ENCODE peak calls at places on chromosomes 5 and 9, in five cellular contexts. One of them, this sample, is unnamed.

GRCh38 chr9:77946969-77947368 is 84.6 kb downstream of the GNAQ start:
- DNase-seq in stomach: peak; percentile 48
- DNase-seq in activated naive CD8-positive, alpha-beta T cell treated with anti-CD3 and anti-CD28 coated beads for 36 hours: no peak
- DNase-seq in AG09309: no peak
- DNase-seq in T47D: peak; percentile 47
- DNase-seq in this sample: no peak

GRCh38 chr5:56095579-56096102 is 100.9 kb upstream of the IL6ST start:
- DNase-seq in stomach: no peak
- DNase-seq in activated naive CD8-positive, alpha-beta T cell treated with anti-CD3 and anti-CD28 coated beads for 36 hours: no peak
- DNase-seq in AG09309: no peak
- DNase-seq in T47D: no peak
- DNase-seq in this sample: no peak

GRCh38 chr9:100911273-100911672 is 117.3 kb upstream of the PLPPR1 start:
- DNase-seq in stomach: no peak
- DNase-seq in activated naive CD8-positive, alpha-beta T cell treated with anti-CD3 and anti-CD28 coated beads for 36 hours: no peak
- DNase-seq in AG09309: no peak
- DNase-seq in T47D: no peak
- DNase-seq in this sample: no peak

GRCh38 chr5:74127377-74128338 is 501.7 kb downstream of the ARHGEF28 start:
- DNase-seq in stomach: no peak
- DNase-seq in activated naive CD8-positive, alpha-beta T cell treated with anti-CD3 and anti-CD28 coated beads for 36 hours: no peak
- DNase-seq in AG09309: no peak
- DNase-seq in T47D: peak; percentile 65
- DNase-seq in this sample: no peak

GRCh38 chr5:153429734-153430133 is 60.7 kb upstream of the GRIA1 start:
- DNase-seq in stomach: no peak
- DNase-seq in activated naive CD8-positive, alpha-beta T cell treated with anti-CD3 and anti-CD28 coated beads for 36 hours: no peak
- DNase-seq in AG09309: no peak
- DNase-seq in T47D: no peak
- DNase-seq in this sample: no peak

GRCh38 chr9:87606921-87607521 is 109.4 kb downstream of the DAPK1 start:
- DNase-seq in stomach: no peak
- DNase-seq in activated naive CD8-positive, alpha-beta T cell treated with anti-CD3 and anti-CD28 coated beads for 36 hours: no peak
- DNase-seq in AG09309: peak; percentile 64
- DNase-seq in T47D: no peak
- DNase-seq in this sample: no peak

GRCh38 chr9:112348993-112349333 is 15.5 kb upstream of the PTBP3 start:
- DNase-seq in stomach: no peak
- DNase-seq in activated naive CD8-positive, alpha-beta T cell treated with anti-CD3 and anti-CD28 coated beads for 36 hours: no peak
- DNase-seq in AG09309: no peak
- DNase-seq in T47D: no peak
- DNase-seq in this sample: no peak

GRCh38 chr5:14508046-14508445 is 73.5 kb upstream of the OTULINL start:
- DNase-seq in stomach: no peak
- DNase-seq in activated naive CD8-positive, alpha-beta T cell treated with anti-CD3 and anti-CD28 coated beads for 36 hours: no peak
- DNase-seq in AG09309: no peak
- DNase-seq in T47D: no peak
- DNase-seq in this sample: no peak

GRCh38 chr9:76459691-76460635 is 981 bp downstream of the GCNT1 start:
- DNase-seq in stomach: peak; percentile 58
- DNase-seq in activated naive CD8-positive, alpha-beta T cell treated with anti-CD3 and anti-CD28 coated beads for 36 hours: peak; percentile 7
- DNase-seq in AG09309: no peak
- DNase-seq in T47D: peak; percentile 27
- DNase-seq in this sample: peak; percentile 28

GRCh38 chr5:76838481-76839261 is 11.1 kb upstream of the S100Z start:
- DNase-seq in stomach: no peak
- DNase-seq in activated naive CD8-positive, alpha-beta T cell treated with anti-CD3 and anti-CD28 coated beads for 36 hours: no peak
- DNase-seq in AG09309: no peak
- DNase-seq in T47D: no peak
- DNase-seq in this sample: no peak

GRCh38 chr5:144092510-144092909 is 77.9 kb downstream of the YIPF5 start:
- DNase-seq in stomach: no peak
- DNase-seq in activated naive CD8-positive, alpha-beta T cell treated with anti-CD3 and anti-CD28 coated beads for 36 hours: no peak
- DNase-seq in AG09309: no peak
- DNase-seq in T47D: no peak
- DNase-seq in this sample: no peak

GRCh38 chr9:18250051-18250450 is 223.9 kb upstream of the ADAMTSL1 start:
- DNase-seq in stomach: no peak
- DNase-seq in activated naive CD8-positive, alpha-beta T cell treated with anti-CD3 and anti-CD28 coated beads for 36 hours: no peak
- DNase-seq in AG09309: no peak
- DNase-seq in T47D: no peak
- DNase-seq in this sample: no peak

GRCh38 chr5:94969174-94969573 is 315.7 kb downstream of the MCTP1 start:
- DNase-seq in stomach: no peak
- DNase-seq in activated naive CD8-positive, alpha-beta T cell treated with anti-CD3 and anti-CD28 coated beads for 36 hours: no peak
- DNase-seq in AG09309: no peak
- DNase-seq in T47D: peak; percentile 29
- DNase-seq in this sample: peak; percentile 1

GRCh38 chr9:98943682-98944129 is at the start of gene COL15A1:
- DNase-seq in stomach: no peak
- DNase-seq in activated naive CD8-positive, alpha-beta T cell treated with anti-CD3 and anti-CD28 coated beads for 36 hours: peak; percentile 4
- DNase-seq in AG09309: no peak
- DNase-seq in T47D: no peak
- DNase-seq in this sample: no peak

GRCh38 chr5:67194169-67194568 is 2.4 kb downstream of the CD180 start:
- DNase-seq in stomach: no peak
- DNase-seq in activated naive CD8-positive, alpha-beta T cell treated with anti-CD3 and anti-CD28 coated beads for 36 hours: no peak
- DNase-seq in AG09309: no peak
- DNase-seq in T47D: no peak
- DNase-seq in this sample: no peak

GRCh38 chr5:83312672-83313071 is 158.9 kb upstream of the VCAN start:
- DNase-seq in stomach: no peak
- DNase-seq in activated naive CD8-positive, alpha-beta T cell treated with anti-CD3 and anti-CD28 coated beads for 36 hours: no peak
- DNase-seq in AG09309: no peak
- DNase-seq in T47D: no peak
- DNase-seq in this sample: no peak

GRCh38 chr5:39169081-39169480 is 50.3 kb downstream of the FYB1 start:
- DNase-seq in stomach: no peak
- DNase-seq in activated naive CD8-positive, alpha-beta T cell treated with anti-CD3 and anti-CD28 coated beads for 36 hours: no peak
- DNase-seq in AG09309: peak; percentile 71
- DNase-seq in T47D: no peak
- DNase-seq in this sample: no peak

GRCh38 chr5:58261605-58262004 is 198.3 kb downstream of the PLK2 start:
- DNase-seq in stomach: no peak
- DNase-seq in activated naive CD8-positive, alpha-beta T cell treated with anti-CD3 and anti-CD28 coated beads for 36 hours: no peak
- DNase-seq in AG09309: peak; percentile 17
- DNase-seq in T47D: no peak
- DNase-seq in this sample: no peak

GRCh38 chr9:112006361-112007020 is 109.9 kb downstream of the UGCG start:
- DNase-seq in stomach: no peak
- DNase-seq in activated naive CD8-positive, alpha-beta T cell treated with anti-CD3 and anti-CD28 coated beads for 36 hours: no peak
- DNase-seq in AG09309: no peak
- DNase-seq in T47D: no peak
- DNase-seq in this sample: no peak

GRCh38 chr5:142784405-142784955 is 14.3 kb downstream of the ARHGAP26 start:
- DNase-seq in stomach: no peak
- DNase-seq in activated naive CD8-positive, alpha-beta T cell treated with anti-CD3 and anti-CD28 coated beads for 36 hours: no peak
- DNase-seq in AG09309: no peak
- DNase-seq in T47D: no peak
- DNase-seq in this sample: no peak

GRCh38 chr9:104906441-104907277 is 21.3 kb downstream of the ABCA1 start:
- DNase-seq in stomach: no peak
- DNase-seq in activated naive CD8-positive, alpha-beta T cell treated with anti-CD3 and anti-CD28 coated beads for 36 hours: no peak
- DNase-seq in AG09309: peak; percentile 68
- DNase-seq in T47D: no peak
- DNase-seq in this sample: no peak

GRCh38 chr5:127076730-127077129 is 3.4 kb upstream of the C5orf63 start:
- DNase-seq in stomach: no peak
- DNase-seq in activated naive CD8-positive, alpha-beta T cell treated with anti-CD3 and anti-CD28 coated beads for 36 hours: no peak
- DNase-seq in AG09309: no peak
- DNase-seq in T47D: no peak
- DNase-seq in this sample: no peak

GRCh38 chr5:10527281-10527950 is 36.5 kb upstream of the ANKRD33B start:
- DNase-seq in stomach: no peak
- DNase-seq in activated naive CD8-positive, alpha-beta T cell treated with anti-CD3 and anti-CD28 coated beads for 36 hours: no peak
- DNase-seq in AG09309: peak; percentile 34
- DNase-seq in T47D: no peak
- DNase-seq in this sample: no peak

GRCh38 chr5:121949885-121950284 is 11.9 kb upstream of the SRFBP1 start:
- DNase-seq in stomach: no peak
- DNase-seq in activated naive CD8-positive, alpha-beta T cell treated with anti-CD3 and anti-CD28 coated beads for 36 hours: no peak
- DNase-seq in AG09309: peak; percentile 24
- DNase-seq in T47D: peak; percentile 70
- DNase-seq in this sample: peak; percentile 45

GRCh38 chr5:172866802-172867748 is 33.0 kb downstream of the ERGIC1 start:
- DNase-seq in stomach: peak; percentile 58
- DNase-seq in activated naive CD8-positive, alpha-beta T cell treated with anti-CD3 and anti-CD28 coated beads for 36 hours: no peak
- DNase-seq in AG09309: no peak
- DNase-seq in T47D: no peak
- DNase-seq in this sample: no peak

GRCh38 chr5:109865636-109866035 is 175.9 kb downstream of the MAN2A1 start:
- DNase-seq in stomach: no peak
- DNase-seq in activated naive CD8-positive, alpha-beta T cell treated with anti-CD3 and anti-CD28 coated beads for 36 hours: no peak
- DNase-seq in AG09309: peak; percentile 77
- DNase-seq in T47D: no peak
- DNase-seq in this sample: no peak

GRCh38 chr9:684055-684949 is 157.2 kb upstream of the DMRT1 start:
- DNase-seq in stomach: no peak
- DNase-seq in activated naive CD8-positive, alpha-beta T cell treated with anti-CD3 and anti-CD28 coated beads for 36 hours: no peak
- DNase-seq in AG09309: no peak
- DNase-seq in T47D: peak; percentile 29
- DNase-seq in this sample: no peak

GRCh38 chr5:133757396-133757795 is 145.1 kb upstream of the FSTL4 start:
- DNase-seq in stomach: no peak
- DNase-seq in activated naive CD8-positive, alpha-beta T cell treated with anti-CD3 and anti-CD28 coated beads for 36 hours: no peak
- DNase-seq in AG09309: no peak
- DNase-seq in T47D: no peak
- DNase-seq in this sample: no peak

GRCh38 chr9:136159851-136160250 is 41.2 kb upstream of the TMEM250 start:
- DNase-seq in stomach: no peak
- DNase-seq in activated naive CD8-positive, alpha-beta T cell treated with anti-CD3 and anti-CD28 coated beads for 36 hours: no peak
- DNase-seq in AG09309: no peak
- DNase-seq in T47D: no peak
- DNase-seq in this sample: no peak